ENCODE peak calls at places on chromosomes 11 and 22, in six cellular contexts. V, P, F, Z, L and B are unnamed samples.

GRCh38 chr11:88178211-88178610 is 3.0 kb upstream of the RAB38 start:
- DNase-seq in P (no peak), Z (no peak), L (no peak), V (no peak), F (no peak), B (no peak)

GRCh38 chr11:73971175-73971719 is 11.4 kb downstream of the UCP2 start:
- DNase-seq in Z (peak), V (no peak), F (no peak), L (no peak), P (no peak), B (no peak)

GRCh38 chr11:18527512-18527911 is 770 bp upstream of the TSG101 start:
- DNase-seq in P (no peak), F (peak), Z (no peak), L (no peak), V (no peak), B (no peak)

GRCh38 chr22:28547132-28547842 is 132.4 kb downstream of the TTC28 start:
- DNase-seq in P (no peak), V (no peak), Z (no peak), L (no peak), F (peak), B (no peak)

GRCh38 chr11:13697710-13698109 is 29.2 kb downstream of the FAR1 start:
- DNase-seq in F (no peak), L (no peak), Z (no peak), P (no peak), V (no peak), B (no peak)

GRCh38 chr11:112221263-112221835 is 4.9 kb upstream of the PTS start:
- DNase-seq in Z (no peak), P (no peak), L (no peak), F (no peak), V (no peak), B (no peak)

GRCh38 chr11:86678296-86678695 is 5.9 kb upstream of the ME3 start:
- DNase-seq in P (no peak), L (no peak), V (no peak), Z (no peak), F (no peak), B (no peak)

GRCh38 chr22:23281406-23282088 is 101.2 kb downstream of the BCR start:
- DNase-seq in Z (peak), F (peak), L (peak), V (peak), P (peak), B (peak)

GRCh38 chr11:12544986-12545775 is 129.0 kb upstream of the TEAD1 start:
- DNase-seq in F (no peak), P (no peak), V (no peak), Z (no peak), L (no peak), B (no peak)

GRCh38 chr22:47309946-47310345 is 547.5 kb downstream of the TBC1D22A start:
- DNase-seq in Z (no peak), V (no peak), P (no peak), L (no peak), F (no peak), B (peak)

GRCh38 chr11:45641961-45642360 is 23.5 kb downstream of the CHST1 start:
- DNase-seq in Z (peak), V (no peak), L (no peak), F (no peak), P (no peak), B (peak)

GRCh38 chr11:121514998-121515671 is 62.4 kb upstream of the SORL1-AS1 start:
- DNase-seq in P (no peak), Z (no peak), L (no peak), F (no peak), V (no peak), B (no peak)

GRCh38 chr11:103326070-103326794 is 217.0 kb downstream of the DYNC2H1 start:
- DNase-seq in L (peak), F (peak), Z (peak), V (peak), P (no peak), B (no peak)

GRCh38 chr11:36153581-36153980 is 135.6 kb downstream of the COMMD9 start:
- DNase-seq in Z (no peak), L (no peak), P (no peak), V (no peak), F (no peak), B (no peak)

GRCh38 chr11:112651345-112651744 is 309.9 kb upstream of the NCAM1 start:
- DNase-seq in L (no peak), V (no peak), P (no peak), Z (no peak), F (no peak), B (no peak)

DNA sequence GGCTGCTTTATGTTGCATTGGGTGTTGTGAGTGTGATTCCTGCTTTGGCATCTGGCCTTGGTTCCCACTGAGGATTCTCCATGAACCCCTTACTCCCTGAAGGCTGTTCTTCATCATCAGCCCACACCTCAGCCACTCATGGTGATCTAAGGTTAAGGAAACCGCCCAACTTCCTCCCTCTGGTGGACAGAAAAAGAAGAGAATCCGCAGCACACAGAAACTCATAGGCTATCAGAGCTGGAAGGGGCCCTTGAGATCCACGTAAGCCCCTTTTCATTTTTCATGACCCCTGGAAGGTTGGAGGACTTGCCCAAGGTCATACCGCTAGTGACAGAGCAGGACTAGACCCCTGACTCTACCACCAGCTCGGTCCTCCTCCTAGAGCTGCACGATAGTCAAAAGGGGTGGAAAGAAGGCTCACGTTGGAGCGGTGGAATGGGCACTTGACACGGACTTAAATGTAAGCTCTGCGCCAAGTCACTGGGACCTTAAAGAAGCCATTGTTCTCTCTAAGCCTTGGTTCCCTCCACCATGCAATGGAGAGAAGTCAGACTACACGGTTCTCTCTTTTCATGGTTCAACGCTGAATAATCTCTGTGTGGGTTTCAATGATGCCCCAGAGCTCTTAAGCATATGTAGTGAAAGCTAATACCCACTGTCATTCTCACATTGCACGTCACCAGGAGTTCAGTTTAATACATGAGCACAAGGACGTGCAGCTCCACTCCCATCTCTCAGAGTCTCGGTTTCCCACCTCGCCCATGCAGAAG is 83.6 kb upstream of the CRTAM start:
- DNase-seq in P (no peak), Z (no peak), V (peak), L (no peak), F (no peak), B (no peak)
- TF ChIP-seq CTCF in P (peak), Z (peak), V (peak), L (no peak), F (no peak), B (no peak)

GRCh38 chr22:40817737-40818136 is 1.4 kb downstream of the SLC25A17 start:
- DNase-seq in V (no peak), Z (no peak), F (no peak), L (no peak), P (no peak), B (no peak)
- H3K4me3 ChIP-seq in V (peak), Z (peak), F (peak), L (no peak), P (no peak), B (no peak)

DNA sequence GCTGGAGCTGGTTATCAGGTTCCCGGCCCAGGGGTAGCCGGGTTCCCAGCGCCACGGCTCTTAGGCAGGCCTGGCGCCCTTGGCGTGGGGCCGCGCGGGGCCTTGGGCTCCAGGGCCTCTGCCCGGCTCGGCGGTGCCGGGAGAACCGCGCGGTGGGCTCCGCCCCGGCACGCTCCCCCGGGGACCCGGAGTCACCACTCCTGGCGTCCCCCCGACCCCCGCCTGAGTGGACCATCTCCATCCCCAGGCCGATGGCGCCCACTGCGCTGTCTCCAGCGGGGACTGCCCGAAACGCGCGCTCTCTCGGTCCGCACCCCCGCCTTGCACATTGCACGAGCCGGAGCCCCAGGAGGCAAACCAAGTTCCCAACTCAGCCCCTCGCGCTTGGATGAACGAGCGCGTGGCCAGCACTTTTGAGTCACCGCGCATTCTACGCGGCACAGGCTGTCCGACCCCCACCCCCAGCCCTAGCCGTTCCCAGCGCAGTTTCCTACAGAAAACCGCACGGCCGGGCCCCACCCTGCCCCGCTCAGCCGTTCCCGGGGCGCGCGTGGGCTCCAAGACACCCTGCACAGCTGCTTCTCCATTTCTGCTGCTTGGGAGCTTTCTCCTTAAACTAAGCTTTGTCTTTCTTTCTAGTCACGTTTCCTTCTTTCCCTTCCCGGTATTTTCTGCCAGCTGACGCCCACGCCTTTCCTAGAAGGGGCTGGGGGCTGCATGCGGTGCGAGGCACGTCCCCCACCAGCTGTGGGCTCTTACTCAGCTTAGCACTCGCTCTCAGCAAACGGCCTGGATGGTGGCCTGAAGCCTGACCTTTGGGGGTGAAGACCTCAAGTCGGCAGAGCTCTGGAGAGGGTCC is 650 bp upstream of the CHID1 start:
- DNase-seq in F (no peak), L (no peak), P (no peak), V (no peak), Z (peak), B (no peak)
- TF ChIP-seq POLR2A in F (peak), L (peak), P (no peak), V (peak), Z (peak), B (no peak)

GRCh38 chr11:2012440-2012839 is 14.8 kb upstream of the H19 start:
- DNase-seq in P (no peak), Z (no peak), V (no peak), L (no peak), F (no peak), B (no peak)

DNA sequence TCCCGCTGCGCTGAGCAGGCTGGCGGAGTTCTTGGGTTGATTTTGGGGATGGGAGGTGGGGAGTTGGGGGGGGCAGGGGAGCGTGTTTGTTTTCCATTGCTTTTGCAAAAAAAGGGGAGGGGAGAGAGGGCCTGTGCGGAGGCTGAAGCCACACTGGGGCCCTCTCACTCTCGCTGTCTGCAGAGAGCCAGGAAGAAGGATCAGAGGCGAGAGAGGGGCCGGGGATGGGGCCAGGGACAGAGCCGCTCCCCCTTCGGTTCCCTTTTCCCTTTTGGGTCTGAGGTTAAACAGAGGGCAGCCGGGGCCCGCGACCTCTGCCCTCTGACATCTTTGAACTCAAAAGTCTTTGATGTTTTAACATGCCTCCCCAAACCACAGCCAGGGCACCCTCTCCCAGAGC is 17.4 kb upstream of the H19 start:
- DNase-seq in F (no peak), Z (no peak), V (no peak), P (no peak), L (no peak), B (no peak)
- TF ChIP-seq CTCF in F (no peak), Z (no peak), V (no peak), P (no peak), L (no peak), B (no peak)

GRCh38 chr11:63504054-63504453 is 1.8 kb upstream of the LGALS12 start:
- DNase-seq in L (no peak), F (no peak), P (no peak), Z (no peak), V (no peak), B (no peak)

GRCh38 chr11:63501236-63501635 is 4.6 kb upstream of the LGALS12 start:
- DNase-seq in Z (no peak), L (no peak), V (no peak), F (no peak), P (no peak), B (no peak)

GRCh38 chr11:63502252-63502820 is 3.5 kb upstream of the LGALS12 start:
- DNase-seq in P (no peak), F (no peak), V (no peak), Z (no peak), L (no peak), B (no peak)

GRCh38 chr11:63504933-63505586 is 824 bp upstream of the LGALS12 start:
- DNase-seq in L (peak), F (no peak), P (no peak), V (no peak), Z (no peak), B (no peak)

DNA sequence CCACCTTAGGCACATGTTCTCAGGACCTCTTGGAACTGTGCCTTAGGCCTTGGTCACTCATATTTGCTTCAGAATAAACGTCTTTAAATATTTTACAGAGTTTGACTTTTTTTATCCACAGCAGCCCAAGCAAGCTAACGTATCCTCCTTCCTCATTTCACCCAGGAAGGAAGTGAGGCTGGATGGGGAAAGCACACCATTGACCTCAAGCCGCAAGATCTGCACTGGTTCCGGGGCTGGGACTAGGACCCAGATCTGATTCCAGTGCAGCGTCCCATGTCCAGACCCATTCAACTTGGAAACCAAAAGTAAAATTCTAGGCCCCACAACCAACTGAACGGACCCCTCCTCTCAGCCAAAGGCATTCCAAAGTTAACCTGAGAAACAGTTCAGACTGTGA is 2.4 kb upstream of the LGALS12 start:
- DNase-seq in F (no peak), Z (no peak), L (no peak), P (no peak), V (no peak), B (no peak)
- H3K4me3 ChIP-seq in F (no peak), Z (peak), L (no peak), P (no peak), V (no peak), B (no peak)

GRCh38 chr11:2825261-2825885 is 60.2 kb downstream of the CDKN1C start:
- DNase-seq in P (peak), Z (no peak), L (peak), V (no peak), F (no peak), B (peak)
- TF ChIP-seq POLR2A in P (no peak), Z (no peak), L (no peak), V (no peak), F (no peak), B (no peak)

GRCh38 chr11:130802567-130802966 is 113.7 kb downstream of the SNX19 start:
- DNase-seq in Z (no peak), P (no peak), F (no peak), L (no peak), V (no peak), B (no peak)

GRCh38 chr11:130808541-130808940 is 107.7 kb downstream of the SNX19 start:
- DNase-seq in L (no peak), V (no peak), F (no peak), P (no peak), Z (no peak), B (no peak)

GRCh38 chr11:130801287-130802146 is 114.8 kb downstream of the SNX19 start:
- DNase-seq in F (no peak), V (no peak), P (no peak), Z (no peak), L (no peak), B (no peak)

GRCh38 chr11:130806746-130807145 is 109.5 kb downstream of the SNX19 start:
- DNase-seq in Z (no peak), F (no peak), L (no peak), P (no peak), V (no peak), B (no peak)

GRCh38 chr11:130804306-130805077 is 111.8 kb downstream of the SNX19 start:
- DNase-seq in V (no peak), Z (no peak), P (no peak), F (no peak), L (no peak), B (no peak)
- TF ChIP-seq CTCF in V (no peak), Z (no peak), P (no peak), F (no peak), L (no peak), B (no peak)

GRCh38 chr11:75516886-75517285 is 8.9 kb downstream of the GDPD5 start:
- DNase-seq in V (no peak), L (no peak), Z (no peak), P (no peak), F (no peak), B (no peak)
- H3K4me3 ChIP-seq in V (no peak), L (no peak), Z (peak), P (no peak), F (no peak), B (no peak)

GRCh38 chr22:21938906-21939305 is 13.7 kb downstream of the PPM1F start:
- DNase-seq in F (no peak), L (no peak), Z (peak), V (no peak), P (no peak), B (no peak)
- TF ChIP-seq POLR2A in F (no peak), L (no peak), Z (no peak), V (no peak), P (no peak), B (no peak)